ENCODE peak calls at places on chromosomes 11 and 22, in four cellular contexts. One of them, this sample, is unnamed. For H3K4me1, the result is how much of the 10 kb centered on the place peaks cover.

GRCh38 chr22:22031571-22031970 is 49.0 kb upstream of the TOP3B start:
- DNase-seq in PC-3: no peak
- DNase-seq in colonic mucosa: no peak
- DNase-seq in GM23248: no peak
- DNase-seq in this sample: no peak

GRCh38 chr11:68273056-68273738 is 1.4 kb upstream of the C11orf24 start:
- DNase-seq in colonic mucosa: no peak
- DNase-seq in GM23248: no peak
- DNase-seq in PC-3: no peak
- DNase-seq in this sample: no peak

GRCh38 chr11:910044-910588 is 494 bp downstream of the CHID1 start:
- DNase-seq in colonic mucosa: no peak
- DNase-seq in GM23248: no peak
- DNase-seq in PC-3: no peak
- DNase-seq in this sample: peak

GRCh38 chr11:35474677-35475076 is 50.7 kb downstream of the PAMR1 start:
- DNase-seq in colonic mucosa: peak
- DNase-seq in PC-3: no peak
- DNase-seq in GM23248: no peak
- DNase-seq in this sample: no peak

GRCh38 chr22:37054078-37054440 is 2.5 kb downstream of the KCTD17 start:
- DNase-seq in GM23248: no peak
- DNase-seq in colonic mucosa: peak
- DNase-seq in PC-3: no peak
- DNase-seq in this sample: peak

GRCh38 chr11:72113170-72113808 is 794 bp upstream of the ANAPC15 start:
- DNase-seq in PC-3: no peak
- DNase-seq in GM23248: peak
- DNase-seq in colonic mucosa: no peak
- DNase-seq in this sample: peak

GRCh38 chr22:24060375-24060788 is 49.3 kb downstream of the CABIN1 start:
- DNase-seq in GM23248: peak
- DNase-seq in colonic mucosa: no peak
- DNase-seq in PC-3: peak
- DNase-seq in this sample: peak

GRCh38 chr11:82191690-82192089 is 542.0 kb downstream of the FAM181B start:
- DNase-seq in PC-3: no peak
- DNase-seq in colonic mucosa: no peak
- DNase-seq in GM23248: no peak
- DNase-seq in this sample: no peak

GRCh38 chr22:36865346-36865745 is 4.5 kb downstream of the NCF4 start:
- DNase-seq in colonic mucosa: no peak
- DNase-seq in PC-3: no peak
- DNase-seq in GM23248: peak
- DNase-seq in this sample: peak

GRCh38 chr11:97814325-97814959 is 1206.3 kb upstream of the CNTN5 start:
- DNase-seq in PC-3: no peak
- DNase-seq in GM23248: no peak
- DNase-seq in colonic mucosa: no peak
- DNase-seq in this sample: no peak

GRCh38 chr22:17198188-17199130 is 20.8 kb downstream of the ADA2 start:
- DNase-seq in colonic mucosa: no peak
- DNase-seq in PC-3: no peak
- DNase-seq in GM23248: peak
- DNase-seq in this sample: peak

GRCh38 chr11:13495929-13496328 is at the start of gene PTH:
- DNase-seq in PC-3: no peak
- DNase-seq in colonic mucosa: no peak
- DNase-seq in GM23248: no peak
- DNase-seq in this sample: no peak

GRCh38 chr22:47626428-47627390 is 864.3 kb downstream of the TBC1D22A start:
- DNase-seq in PC-3: peak
- DNase-seq in colonic mucosa: no peak
- DNase-seq in GM23248: no peak
- DNase-seq in this sample: no peak

GRCh38 chr11:70431611-70432010 is 33.3 kb downstream of the CTTN start:
- DNase-seq in GM23248: no peak
- DNase-seq in colonic mucosa: no peak
- DNase-seq in PC-3: no peak
- DNase-seq in this sample: peak

GRCh38 chr11:64745523-64746328 is 1.8 kb upstream of the RASGRP2 start:
- DNase-seq in colonic mucosa: peak
- DNase-seq in PC-3: no peak
- DNase-seq in GM23248: peak
- DNase-seq in this sample: peak

GRCh38 chr11:31722754-31723153 is 88.4 kb downstream of the PAX6 start:
- DNase-seq in colonic mucosa: no peak
- DNase-seq in GM23248: no peak
- DNase-seq in PC-3: no peak
- DNase-seq in this sample: no peak

GRCh38 chr11:26858098-26858497 is 135.8 kb upstream of the FIBIN start:
- DNase-seq in PC-3: no peak
- DNase-seq in GM23248: no peak
- DNase-seq in colonic mucosa: no peak
- DNase-seq in this sample: no peak

GRCh38 chr11:22702022-22702421 is 35.6 kb downstream of the GAS2 start:
- DNase-seq in GM23248: no peak
- DNase-seq in PC-3: no peak
- DNase-seq in colonic mucosa: no peak
- DNase-seq in this sample: no peak

GRCh38 chr11:28910926-28911325 is 802.7 kb downstream of the METTL15 start:
- DNase-seq in GM23248: peak
- DNase-seq in colonic mucosa: no peak
- DNase-seq in PC-3: no peak
- DNase-seq in this sample: no peak

GRCh38 chr11:27352781-27353180 is 10.2 kb downstream of the CCDC34 start:
- DNase-seq in GM23248: no peak
- DNase-seq in PC-3: no peak
- DNase-seq in colonic mucosa: no peak
- DNase-seq in this sample: no peak

GRCh38 chr22:24430431-24431308 is 3.3 kb downstream of the ADORA2A start:
- DNase-seq in GM23248: no peak
- DNase-seq in PC-3: no peak
- DNase-seq in colonic mucosa: no peak
- DNase-seq in this sample: peak

GRCh38 chr22:49049691-49050090 is 778.0 kb downstream of the BRD1 start:
- DNase-seq in PC-3: no peak
- DNase-seq in colonic mucosa: no peak
- DNase-seq in GM23248: no peak
- DNase-seq in this sample: no peak

GRCh38 chr11:18012906-18013781 is at the start of gene SERGEF:
- DNase-seq in GM23248: peak
- DNase-seq in PC-3: peak
- DNase-seq in colonic mucosa: peak
- DNase-seq in this sample: peak

GRCh38 chr11:123338997-123339752 is 90.9 kb upstream of the GRAMD1B start:
- DNase-seq in GM23248: no peak
- DNase-seq in PC-3: no peak
- DNase-seq in colonic mucosa: no peak
- DNase-seq in this sample: no peak

GRCh38 chr11:35066783-35067476 is 72.0 kb upstream of the CD44 start:
- DNase-seq in PC-3: no peak
- DNase-seq in colonic mucosa: no peak
- DNase-seq in GM23248: no peak
- DNase-seq in this sample: no peak

GRCh38 chr11:61899146-61899841 is 7.9 kb upstream of the FADS3 start:
- DNase-seq in colonic mucosa: peak
- DNase-seq in GM23248: peak
- DNase-seq in PC-3: peak
- DNase-seq in this sample: peak

DNA sequence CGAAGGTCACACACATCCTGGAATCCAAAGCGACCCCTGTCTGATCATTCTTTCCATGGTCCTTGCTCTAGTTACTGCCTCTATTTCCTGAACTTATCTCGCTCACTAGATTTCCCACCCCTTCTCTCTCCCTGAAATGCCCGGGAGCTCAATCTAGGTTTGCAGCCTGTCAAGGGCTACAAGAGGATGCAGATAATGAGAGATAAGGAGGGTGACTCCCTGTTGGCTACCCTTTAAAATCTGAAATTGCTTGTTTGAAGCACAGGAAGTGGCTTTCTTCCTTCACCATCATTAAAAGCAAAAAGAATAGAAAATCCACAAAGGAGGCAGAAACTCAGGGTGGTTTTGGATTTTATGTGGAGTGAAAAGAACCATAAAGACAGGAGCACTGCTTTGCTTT is 13.0 kb upstream of the FLI1 start:
- DNase-seq in GM23248: no peak
- DNase-seq in PC-3: no peak
- DNase-seq in colonic mucosa: no peak
- DNase-seq in this sample: no peak
- H3K4me1 ChIP-seq in GM23248: under half
- H3K4me1 ChIP-seq in PC-3: under half
- H3K4me1 ChIP-seq in colonic mucosa: under half
- H3K4me1 ChIP-seq in this sample: under half

GRCh38 chr22:19620742-19621371 is 93.4 kb upstream of the SEPTIN5 start:
- DNase-seq in GM23248: no peak
- DNase-seq in PC-3: no peak
- DNase-seq in colonic mucosa: no peak
- DNase-seq in this sample: peak
- H3K4me1 ChIP-seq in GM23248: under half
- H3K4me1 ChIP-seq in PC-3: under half
- H3K4me1 ChIP-seq in colonic mucosa: under half
- H3K4me1 ChIP-seq in this sample: under half

DNA sequence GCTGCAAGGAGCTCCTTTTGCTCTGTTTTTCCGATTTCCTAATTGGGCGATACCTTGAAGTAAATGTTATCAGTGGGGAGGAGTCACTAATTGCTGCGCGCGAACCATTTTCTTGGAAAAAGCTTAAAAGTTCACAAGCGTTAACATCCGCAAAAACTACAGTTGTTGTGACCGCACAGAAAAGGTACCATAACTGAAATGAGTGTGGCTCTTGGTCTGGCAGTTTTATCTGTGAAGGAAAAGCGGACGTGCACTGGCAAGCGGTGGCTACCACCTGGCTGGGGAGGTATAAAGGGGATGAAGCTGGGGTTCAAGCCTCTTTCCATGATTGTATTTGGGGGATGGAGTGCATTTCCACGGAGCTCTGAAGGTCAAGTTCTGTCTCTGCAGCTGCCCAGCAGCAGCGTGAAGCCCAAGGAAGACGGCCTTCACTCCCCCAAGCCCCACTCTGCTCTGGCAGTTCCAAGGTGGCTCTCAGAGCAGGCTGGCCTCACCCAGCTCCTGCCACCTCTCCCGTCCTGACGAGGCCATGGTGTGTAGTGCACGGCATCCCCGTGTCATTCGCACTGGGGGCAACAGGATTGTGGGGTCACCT is 27.5 kb downstream of the MOV10L1 start:
- DNase-seq in PC-3: no peak
- DNase-seq in GM23248: no peak
- DNase-seq in colonic mucosa: no peak
- DNase-seq in this sample: no peak
- H3K4me1 ChIP-seq in PC-3: under half
- H3K4me1 ChIP-seq in GM23248: under half
- H3K4me1 ChIP-seq in colonic mucosa: under half
- H3K4me1 ChIP-seq in this sample: under half

GRCh38 chr11:77030834-77031414 is 3.3 kb upstream of the B3GNT6 start:
- DNase-seq in PC-3: no peak
- DNase-seq in colonic mucosa: peak
- DNase-seq in GM23248: no peak
- DNase-seq in this sample: no peak
- H3K4me1 ChIP-seq in PC-3: under half
- H3K4me1 ChIP-seq in colonic mucosa: under half
- H3K4me1 ChIP-seq in GM23248: under half
- H3K4me1 ChIP-seq in this sample: under half

DNA sequence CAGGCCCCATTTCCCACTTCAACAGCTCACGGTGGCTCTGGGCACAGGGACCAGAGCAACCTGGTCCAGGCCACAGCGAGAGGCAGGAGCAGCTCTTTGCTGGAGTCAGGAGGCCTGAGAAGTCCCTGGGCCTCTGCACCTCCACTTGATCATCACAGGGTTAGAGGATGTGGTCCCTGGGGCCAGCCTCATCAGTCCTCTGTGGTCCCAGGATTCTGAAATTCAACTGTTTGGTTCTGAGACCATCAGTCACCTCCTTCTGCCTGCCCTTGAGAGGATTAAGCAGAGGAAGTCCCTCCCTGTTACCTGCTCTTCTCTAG is 24.9 kb upstream of the CBX7 start:
- DNase-seq in GM23248: peak
- DNase-seq in colonic mucosa: no peak
- DNase-seq in PC-3: no peak
- DNase-seq in this sample: no peak
- H3K4me1 ChIP-seq in GM23248: under half
- H3K4me1 ChIP-seq in colonic mucosa: under half
- H3K4me1 ChIP-seq in PC-3: half or more
- H3K4me1 ChIP-seq in this sample: under half